ENCODE peak calls at places on chromosomes 12 and 14, in six cellular contexts. T is adrenal gland, N is colonic mucosa, D is body of pancreas, H is ovary, J is HFF-Myc. B is an unnamed sample.

GRCh38 chr12:83451189-83451588 is 764.5 kb downstream of the TMTC2 start:
- DNase-seq in N (no peak), H (no peak), J (no peak), T (no peak), D (no peak), B (no peak)

GRCh38 chr14:87944987-87945604 is 47.9 kb downstream of the GALC start:
- DNase-seq in J (no peak), T (no peak), D (no peak), H (no peak), N (no peak), B (no peak)

GRCh38 chr14:89302396-89302950 is 114.6 kb downstream of the FOXN3 start:
- DNase-seq in T (no peak), J (no peak), H (no peak), D (no peak), N (no peak), B (no peak)

GRCh38 chr14:100665518-100666032 is 61.1 kb upstream of the DLK1 start:
- DNase-seq in H (peak), D (peak), N (peak), J (no peak), T (peak), B (no peak)

GRCh38 chr12:104655059-104655609 is 198.4 kb downstream of the CHST11 start:
- DNase-seq in N (no peak), D (no peak), H (no peak), T (no peak), J (no peak), B (no peak)

GRCh38 chr14:73759183-73759713 is 45.1 kb upstream of the PNMA1 start:
- DNase-seq in H (peak), T (peak), J (no peak), N (peak), D (peak), B (peak)

GRCh38 chr12:55849616-55850015 is 6.9 kb upstream of the MMP19 start:
- DNase-seq in J (no peak), T (no peak), D (no peak), N (no peak), H (no peak), B (no peak)

GRCh38 chr12:6546016-6546415 is 9.8 kb downstream of the IFFO1 start:
- DNase-seq in T (no peak), H (no peak), J (no peak), D (no peak), N (no peak), B (no peak)

GRCh38 chr12:10196210-10196609 is 16.5 kb upstream of the GABARAPL1 start:
- DNase-seq in T (no peak), N (no peak), J (no peak), D (no peak), H (no peak), B (no peak)

GRCh38 chr12:70643927-70644326 is 6.7 kb upstream of the PTPRB start:
- DNase-seq in J (no peak), D (no peak), H (no peak), T (no peak), N (no peak), B (no peak)

GRCh38 chr14:102849522-102850379 is 72.5 kb downstream of the TRAF3 start:
- DNase-seq in D (no peak), J (no peak), H (no peak), T (no peak), N (peak), B (no peak)

GRCh38 chr12:106037524-106038298 is 101.0 kb downstream of the NUAK1 start:
- DNase-seq in H (no peak), D (no peak), J (no peak), N (no peak), T (no peak), B (no peak)

GRCh38 chr14:22426711-22427110 is 162.3 kb downstream of the DAD1 start:
- DNase-seq in N (no peak), H (no peak), D (no peak), J (no peak), T (no peak), B (no peak)

GRCh38 chr14:99127651-99128167 is 144.3 kb downstream of the BCL11B start:
- DNase-seq in H (no peak), T (peak), D (no peak), N (no peak), J (no peak), B (peak)

GRCh38 chr12:50017047-50017446 is 8.2 kb downstream of the RACGAP1 start:
- DNase-seq in J (peak), N (peak), H (peak), D (peak), T (peak), B (peak)

GRCh38 chr14:55071870-55072640 is 20.6 kb downstream of the MAPK1IP1L start:
- DNase-seq in J (no peak), H (no peak), T (peak), D (no peak), N (no peak), B (no peak)

GRCh38 chr12:122138616-122139015 is 35.4 kb downstream of the IL31 start:
- DNase-seq in H (no peak), J (no peak), D (no peak), N (no peak), T (no peak), B (no peak)

GRCh38 chr14:103052407-103052806 is 4.9 kb downstream of the CDC42BPB start:
- DNase-seq in J (no peak), H (no peak), D (no peak), N (no peak), T (no peak), B (no peak)

GRCh38 chr12:70920891-70921290 is 353 bp upstream of the PTPRR start:
- DNase-seq in H (no peak), J (no peak), T (no peak), N (no peak), D (no peak), B (no peak)

GRCh38 chr12:47212701-47213039 is 132.9 kb upstream of the AMIGO2 start:
- DNase-seq in H (no peak), N (no peak), J (no peak), T (no peak), D (no peak), B (no peak)
- H3K4me3 ChIP-seq in H (no peak), N (no peak), J (no peak), T (no peak), D (no peak), B (no peak)

GRCh38 chr12:54561164-54561563 is 11.8 kb downstream of the PDE1B start:
- DNase-seq in T (peak), J (no peak), D (peak), H (peak), N (peak), B (peak)
- H3K4me3 ChIP-seq in T (no peak), J (no peak), D (no peak), H (peak), N (no peak), B (peak)

GRCh38 chr12:12926571-12927071 is 25.3 kb downstream of the GPRC5D start:
- DNase-seq in N (no peak), T (no peak), H (no peak), D (no peak), J (no peak), B (no peak)
- H3K4me3 ChIP-seq in N (no peak), T (no peak), H (no peak), D (no peak), J (no peak), B (no peak)

GRCh38 chr12:109287811-109288469 is 21.1 kb downstream of the FOXN4 start:
- DNase-seq in N (no peak), J (no peak), D (no peak), T (no peak), H (no peak), B (no peak)
- H3K4me3 ChIP-seq in N (no peak), J (no peak), D (no peak), T (no peak), H (no peak), B (no peak)

DNA sequence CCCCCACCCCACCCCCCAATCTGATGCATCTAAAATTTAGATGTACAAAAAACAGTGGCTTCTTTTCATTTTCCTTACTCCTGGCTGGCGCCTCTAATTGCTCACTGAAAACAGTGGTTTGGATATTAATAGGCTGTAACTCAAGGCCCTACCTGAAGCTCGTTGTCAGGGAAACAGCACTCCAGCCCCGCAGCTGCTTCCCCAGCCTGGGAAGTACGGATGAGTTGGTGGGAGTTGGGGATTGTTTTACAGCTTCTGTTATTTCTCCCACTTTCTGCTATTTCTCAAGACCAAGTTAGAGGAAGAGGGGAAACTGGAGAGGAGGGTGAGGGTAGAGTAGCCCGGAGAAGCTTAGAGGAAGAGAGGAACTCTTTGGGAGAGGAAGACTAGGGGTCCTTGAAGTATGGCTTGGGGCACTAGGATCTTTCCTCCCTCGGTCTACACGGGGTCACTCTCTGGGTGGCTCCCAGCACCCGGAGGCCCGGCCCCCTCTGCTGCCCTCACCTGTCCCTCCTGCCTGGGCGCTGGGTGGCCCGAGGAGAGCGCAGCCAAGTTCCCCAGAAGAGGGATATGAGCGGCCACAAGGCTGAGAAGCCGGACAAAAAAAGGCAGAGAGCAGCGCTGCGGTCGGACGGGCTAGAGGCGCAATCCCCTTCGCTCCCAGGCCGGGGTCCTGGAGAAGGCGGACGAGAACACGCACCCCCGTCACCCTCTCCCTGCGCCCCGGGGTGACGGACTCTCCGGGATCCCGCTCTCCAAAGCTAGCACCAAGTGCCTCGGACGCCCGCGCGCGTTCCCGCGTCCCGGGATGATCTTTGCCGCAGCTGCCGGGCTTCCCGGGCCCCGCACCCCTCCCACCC is 702 bp downstream of the SPTB start:
- DNase-seq in H (no peak), J (no peak), T (no peak), D (peak), N (peak), B (no peak)
- H3K4me3 ChIP-seq in H (peak), J (no peak), T (no peak), D (peak), N (peak), B (peak)

GRCh38 chr14:31027847-31028246 is 1.7 kb upstream of the STRN3 start:
- DNase-seq in J (no peak), N (no peak), D (no peak), H (no peak), T (no peak), B (no peak)
- H3K4me3 ChIP-seq in J (peak), N (peak), D (no peak), H (no peak), T (no peak), B (no peak)

GRCh38 chr12:30695327-30696102 is at the start of gene IPO8:
- DNase-seq in D (peak), J (peak), T (peak), N (peak), H (peak), B (peak)

GRCh38 chr12:30691122-30691879 is 4.4 kb downstream of the IPO8 start:
- DNase-seq in T (peak), N (no peak), D (peak), J (peak), H (peak), B (peak)

GRCh38 chr12:30694412-30694955 is 1.2 kb downstream of the IPO8 start:
- DNase-seq in H (no peak), N (no peak), J (no peak), D (no peak), T (no peak), B (no peak)

GRCh38 chr12:30694971-30695326 is 720 bp downstream of the IPO8 start:
- DNase-seq in T (peak), N (peak), J (no peak), D (peak), H (peak), B (peak)

DNA sequence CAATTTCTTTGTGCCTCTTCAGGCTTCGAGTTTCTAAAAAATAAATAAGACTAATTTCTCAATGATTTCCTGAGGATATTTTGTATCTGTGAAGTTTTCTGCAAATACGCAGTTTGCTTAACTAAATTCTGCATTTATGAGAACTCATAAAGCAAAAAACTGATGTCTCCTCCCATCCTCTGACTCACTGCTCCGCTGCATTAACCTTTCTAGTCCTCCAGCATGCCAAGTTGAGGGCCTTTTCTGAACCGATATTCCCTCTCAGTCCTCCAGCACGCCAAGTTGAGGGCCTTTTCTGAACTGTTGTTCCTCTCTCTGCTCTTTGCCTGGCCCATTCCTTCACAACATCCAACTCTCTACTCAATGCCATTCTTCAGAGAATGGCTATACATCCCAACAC is 3.2 kb downstream of the IPO8 start:
- DNase-seq in N (no peak), H (no peak), D (no peak), T (peak), J (no peak), B (no peak)
- H3K4me3 ChIP-seq in N (no peak), H (no peak), D (no peak), T (no peak), J (no peak), B (no peak)